ENCODE peak calls at places on chromosomes 4 and X, in nine cellular contexts. S, T, L, F, P, H, V, G and R are unnamed samples. For H3K4me1, the result is how much of the 10 kb centered on the place peaks cover.

GRCh38 chr4:135515295-135515694 is 1313.7 kb upstream of the PABPC4L start:
- DNase-seq in V (peak), P (no peak), S (no peak), H (no peak), L (no peak), T (no peak), F (no peak), G (no peak), R (peak)

GRCh38 chr4:174559894-174560293 is 37.6 kb upstream of the HPGD start:
- DNase-seq in F (no peak), T (no peak), P (no peak), G (no peak), L (no peak), S (peak), H (no peak), V (no peak), R (no peak)

GRCh38 chrX:40174594-40175415 is 77.0 kb upstream of the BCOR start:
- DNase-seq in H (peak), S (peak), F (no peak), V (peak), G (peak), P (no peak), T (no peak), L (peak), R (peak)

GRCh38 chr4:100288811-100289529 is 98.7 kb upstream of the DDIT4L start:
- DNase-seq in P (no peak), L (no peak), V (no peak), H (no peak), F (no peak), T (peak), S (no peak), G (no peak), R (no peak)

GRCh38 chr4:36207367-36207766 is 36.9 kb downstream of the ARAP2 start:
- DNase-seq in L (no peak), F (no peak), V (no peak), S (no peak), P (no peak), G (no peak), H (no peak), T (no peak), R (no peak)

GRCh38 chrX:17738002-17738713 is 865 bp downstream of the SCML1 start:
- DNase-seq in G (peak), S (peak), L (peak), H (peak), P (no peak), T (peak), V (peak), F (no peak), R (peak)

GRCh38 chr4:20809796-20810195 is 109.5 kb downstream of the PACRGL start:
- DNase-seq in P (no peak), S (peak), L (peak), V (no peak), H (peak), T (peak), F (peak), G (no peak), R (no peak)

GRCh38 chrX:1598876-1599790 is 7.7 kb downstream of the AKAP17A start:
- DNase-seq in V (no peak), F (no peak), G (peak), S (no peak), H (no peak), L (no peak), T (no peak), P (no peak), R (no peak)

GRCh38 chr4:6987566-6987920 is 55.6 kb upstream of the TADA2B start:
- DNase-seq in P (no peak), V (peak), G (no peak), S (peak), H (peak), F (no peak), L (no peak), T (peak), R (no peak)

GRCh38 chr4:51843309-51844156 is 580 bp downstream of the DCUN1D4 start:
- DNase-seq in G (no peak), V (peak), P (no peak), F (no peak), L (peak), T (peak), S (peak), H (peak), R (peak)

GRCh38 chrX:119427024-119427794 is 28.1 kb downstream of the SLC25A43 start:
- DNase-seq in F (no peak), T (no peak), V (peak), S (peak), G (no peak), P (peak), H (peak), L (no peak), R (peak)

GRCh38 chr4:145613546-145614234 is 5.5 kb upstream of the MMAA start:
- DNase-seq in H (no peak), G (no peak), T (no peak), S (no peak), P (no peak), L (no peak), V (no peak), F (no peak), R (no peak)

GRCh38 chrX:36721990-36722389 is 286.2 kb upstream of the FAM47C start:
- DNase-seq in G (no peak), T (no peak), F (no peak), H (no peak), V (no peak), P (no peak), S (no peak), L (no peak), R (no peak)

GRCh38 chr4:173214661-173215060 is 46.0 kb downstream of the GALNT7 start:
- DNase-seq in G (no peak), P (no peak), S (no peak), F (no peak), V (peak), T (peak), L (no peak), H (peak), R (peak)

GRCh38 chrX:68179355-68179754 is 253.9 kb downstream of the OPHN1 start:
- DNase-seq in G (no peak), T (no peak), V (no peak), F (no peak), P (no peak), S (no peak), H (no peak), L (no peak), R (no peak)

GRCh38 chrX:153812220-153812619 is 17.8 kb downstream of the SSR4 start:
- DNase-seq in H (no peak), F (no peak), G (no peak), T (no peak), L (no peak), P (no peak), S (no peak), V (no peak), R (no peak)

GRCh38 chrX:42704454-42704853 is 73.5 kb downstream of the PPP1R2C start:
- DNase-seq in V (no peak), L (no peak), H (no peak), F (no peak), T (no peak), P (no peak), G (no peak), S (no peak), R (peak)

GRCh38 chrX:110678591-110678990 is 117.0 kb downstream of the CHRDL1 start:
- DNase-seq in S (peak), T (no peak), L (no peak), V (no peak), F (no peak), H (no peak), P (no peak), G (no peak), R (no peak)

GRCh38 chr4:8699479-8700145 is 107.0 kb downstream of the CPZ start:
- DNase-seq in T (no peak), H (no peak), L (no peak), V (no peak), F (no peak), S (no peak), P (no peak), G (peak), R (no peak)

GRCh38 chr4:8699063-8699385 is 106.5 kb downstream of the CPZ start:
- DNase-seq in S (no peak), V (no peak), P (no peak), H (no peak), G (no peak), F (no peak), L (no peak), T (no peak), R (no peak)

GRCh38 chr4:8701101-8702019 is 108.8 kb downstream of the CPZ start:
- DNase-seq in G (peak), V (no peak), H (no peak), F (no peak), P (no peak), S (no peak), L (no peak), T (no peak), R (no peak)

GRCh38 chr4:8702020-8702495 is 109.5 kb downstream of the CPZ start:
- DNase-seq in T (no peak), V (no peak), L (no peak), G (peak), F (no peak), P (no peak), H (no peak), S (no peak), R (no peak)

GRCh38 chr4:8700576-8700975 is 108.0 kb downstream of the CPZ start:
- DNase-seq in L (no peak), T (no peak), F (no peak), G (peak), P (no peak), S (no peak), V (no peak), H (no peak), R (no peak)
- TF ChIP-seq EZH2 in L (no peak), T (no peak), F (no peak), G (no peak), P (no peak), S (no peak), V (no peak), H (no peak), R (no peak)

DNA sequence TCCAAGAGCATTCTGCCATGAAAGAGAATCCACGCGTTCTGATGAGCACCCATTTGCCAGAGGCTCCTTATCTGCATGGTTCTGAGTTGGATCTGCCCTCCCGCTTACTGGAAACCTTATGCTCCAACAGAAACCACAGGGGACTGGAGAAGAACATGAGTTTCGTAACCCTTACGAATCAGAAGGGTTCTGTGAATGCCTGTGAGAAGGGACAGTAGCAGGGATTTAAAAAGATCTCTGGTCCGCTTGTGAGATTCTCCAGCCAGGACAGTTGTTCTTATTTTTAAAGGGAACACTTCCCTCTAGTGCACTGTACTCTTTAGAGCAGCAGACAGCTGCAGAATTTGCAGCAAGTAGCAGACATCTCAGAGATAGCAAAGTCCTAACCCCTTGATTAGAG is 22.5 kb upstream of the CENPU start:
- DNase-seq in F (no peak), T (peak), L (no peak), P (no peak), G (no peak), V (peak), H (no peak), S (no peak), R (peak)
- H3K4me1 ChIP-seq in F (under half), T (under half), L (under half), P (under half), G (under half), V (under half), H (under half), S (under half), R (under half)

DNA sequence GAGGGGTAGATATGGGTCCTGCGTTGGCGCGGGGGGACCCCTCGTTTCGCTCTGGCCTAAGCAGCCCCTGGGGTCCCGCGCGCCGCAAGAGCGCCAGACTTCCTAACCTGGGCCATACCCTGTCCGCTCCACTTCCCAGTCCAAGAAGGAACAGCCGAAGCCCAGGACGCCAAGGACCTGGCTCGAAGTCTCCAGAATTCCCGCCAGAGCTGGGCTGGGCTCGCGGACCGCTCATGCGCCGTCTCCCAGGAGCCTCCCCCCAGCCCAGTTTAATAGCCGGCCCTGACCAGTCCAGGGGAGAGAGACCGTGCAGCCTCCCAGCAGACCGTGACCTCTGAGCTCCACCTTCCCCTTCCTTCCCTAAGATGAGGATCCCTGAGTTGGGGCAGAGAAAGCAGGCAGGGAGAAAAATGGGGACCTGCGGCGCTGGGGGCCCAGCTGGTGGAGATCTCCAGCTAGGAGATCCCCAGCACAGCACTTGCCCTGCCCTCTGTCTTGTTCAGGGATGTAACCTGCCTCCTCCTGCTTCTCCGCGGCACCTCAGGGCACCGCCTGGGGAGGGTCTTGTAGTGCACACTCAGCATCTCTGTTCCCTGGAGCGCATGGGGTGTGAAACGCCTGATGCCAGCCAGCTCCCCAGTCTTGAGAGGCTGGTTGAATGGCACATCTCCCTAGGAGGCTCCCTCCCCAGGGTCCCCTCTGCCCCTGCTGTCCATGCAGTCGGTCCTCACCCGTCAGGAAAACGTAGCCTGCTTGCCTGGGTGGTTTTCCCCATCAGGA is 1.2 kb upstream of the LETM1 start:
- DNase-seq in P (no peak), T (peak), S (no peak), V (no peak), H (no peak), F (no peak), L (no peak), G (no peak), R (no peak)
- TF ChIP-seq EZH2 in P (no peak), T (no peak), S (no peak), V (no peak), H (no peak), F (no peak), L (no peak), G (peak), R (no peak)

GRCh38 chrX:13121020-13121419 is 76.6 kb upstream of the FAM9C start:
- DNase-seq in G (no peak), L (no peak), S (no peak), V (no peak), H (no peak), F (no peak), T (no peak), P (no peak), R (no peak)
- H3K4me1 ChIP-seq in G (under half), L (half or more), S (under half), V (under half), H (under half), F (under half), T (under half), P (under half), R (under half)